ENCODE peak calls at places on chromosome 3, in ten cellular contexts. D is stomach, H is fibroblast of lung, G is epithelial cell of proximal tubule, Y is left lung, Q is breast epithelium, F is coronary artery, N is testis, M is hepatocyte, T is HL-60. B is an unnamed sample.

GRCh38 chr3:148958681-148959080 is 32.7 kb upstream of the GYG1 start:
- DNase-seq in G (no peak), Q (no peak), M (no peak), T (no peak), D (no peak), H (no peak), N (no peak), Y (no peak), F (no peak), B (no peak)

GRCh38 chr3:14598143-14598569 is 53.4 kb upstream of the CCDC174 start:
- DNase-seq in Y (no peak), Q (no peak), H (peak), D (no peak), F (no peak), N (peak), T (no peak), G (no peak), M (peak), B (peak)

GRCh38 chr3:184543848-184544512 is 17.6 kb upstream of the EPHB3 start:
- DNase-seq in D (peak), G (no peak), H (peak), F (peak), N (peak), M (peak), T (peak), Y (no peak), Q (peak), B (peak)

GRCh38 chr3:84772841-84773240 is 185.9 kb upstream of the CADM2 start:
- DNase-seq in F (no peak), H (no peak), D (no peak), G (no peak), N (no peak), Y (no peak), M (no peak), Q (no peak), T (no peak), B (no peak)

GRCh38 chr3:36695769-36696137 is 68.6 kb downstream of the DCLK3 start:
- DNase-seq in F (no peak), M (no peak), H (peak), G (no peak), Y (no peak), D (no peak), T (no peak), N (no peak), Q (no peak), B (no peak)

GRCh38 chr3:196409409-196409808 is 22.8 kb downstream of the UBXN7 start:
- DNase-seq in H (no peak), D (no peak), N (no peak), G (no peak), Q (no peak), M (no peak), T (no peak), F (no peak), Y (no peak), B (no peak)

GRCh38 chr3:66441124-66441523 is 59.7 kb downstream of the LRIG1 start:
- DNase-seq in T (no peak), N (no peak), Y (no peak), G (no peak), H (peak), Q (peak), F (no peak), D (no peak), M (no peak), B (peak)

GRCh38 chr3:141486735-141487418 is at the start of gene RASA2:
- DNase-seq in Q (peak), Y (peak), H (peak), F (peak), D (peak), G (no peak), N (peak), M (peak), T (peak), B (peak)

GRCh38 chr3:13111874-13112520 is 38.8 kb upstream of the IQSEC1 start:
- DNase-seq in N (peak), F (peak), D (peak), Y (peak), G (no peak), H (no peak), M (no peak), T (no peak), Q (no peak), B (peak)

GRCh38 chr3:64913515-64913914 is 225.7 kb upstream of the ADAMTS9 start:
- DNase-seq in Y (no peak), Q (no peak), M (no peak), F (no peak), H (no peak), T (no peak), D (no peak), G (no peak), N (no peak), B (no peak)

GRCh38 chr3:126915015-126915414 is 67.9 kb upstream of the PLXNA1 start:
- DNase-seq in F (no peak), N (no peak), T (no peak), Y (no peak), D (no peak), M (no peak), Q (no peak), G (no peak), H (no peak), B (no peak)

GRCh38 chr3:157174616-157175498 is 14.9 kb upstream of the CCNL1 start:
- DNase-seq in Y (peak), H (peak), D (peak), F (peak), N (peak), M (peak), T (peak), Q (peak), G (peak), B (peak)

GRCh38 chr3:56884387-56884786 is 82.6 kb upstream of the ARHGEF3 start:
- DNase-seq in H (no peak), N (no peak), Y (no peak), Q (no peak), G (no peak), F (no peak), T (no peak), M (no peak), D (no peak), B (no peak)

DNA sequence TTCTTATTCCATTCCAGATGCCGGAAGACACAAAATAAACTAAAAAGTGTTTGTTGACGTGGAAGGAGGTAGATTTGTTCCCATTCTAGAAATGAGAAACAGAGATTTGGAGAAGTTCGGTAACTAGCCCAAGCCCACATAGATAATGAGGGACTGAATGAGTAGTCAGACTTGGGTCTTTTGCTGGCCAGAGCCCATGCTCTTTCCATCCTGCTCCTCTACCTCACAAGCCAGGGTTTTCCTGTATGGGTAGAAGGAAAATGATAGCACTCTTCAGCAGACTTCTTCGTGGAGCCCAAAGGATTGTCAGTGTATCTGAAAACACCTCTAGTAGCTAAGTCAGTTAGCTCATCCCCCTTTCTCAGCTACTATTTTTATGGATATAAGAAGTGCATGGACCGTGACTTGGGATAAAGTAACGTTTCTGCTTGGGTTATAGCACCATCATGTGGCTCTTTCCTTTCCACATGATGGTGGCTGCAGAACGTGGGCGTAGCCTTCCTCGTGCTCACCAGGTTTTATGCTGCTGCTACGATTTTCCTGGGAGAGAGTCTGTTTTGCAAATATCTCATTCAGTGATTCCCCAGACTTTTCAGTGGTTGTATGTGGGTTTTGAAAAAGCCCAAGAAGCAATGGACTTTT is 84.6 kb downstream of the DGKG start:
- DNase-seq in M (peak), Q (peak), N (peak), T (no peak), H (peak), G (no peak), F (peak), Y (no peak), D (no peak), B (peak)
- TF ChIP-seq CTCF in M (peak), Q (peak), N (no peak), T (no peak), H (peak), G (peak), F (no peak), Y (peak), D (no peak), B (peak)

GRCh38 chr3:49133226-49133951 is 539 bp upstream of the LAMB2 start:
- DNase-seq in F (peak), M (peak), N (peak), Y (peak), Q (peak), H (peak), D (peak), T (no peak), G (no peak), B (peak)

GRCh38 chr3:49131040-49131439 is 1.8 kb downstream of the LAMB2 start:
- DNase-seq in N (no peak), M (no peak), Q (no peak), D (no peak), Y (no peak), T (no peak), F (no peak), H (no peak), G (no peak), B (no peak)

GRCh38 chr3:49132073-49132436 is 795 bp downstream of the LAMB2 start:
- DNase-seq in H (no peak), Y (no peak), T (no peak), M (no peak), N (no peak), D (no peak), G (no peak), Q (no peak), F (peak), B (no peak)

GRCh38 chr3:49132437-49133225 is at the start of gene LAMB2:
- DNase-seq in G (no peak), F (peak), T (no peak), N (peak), D (peak), Y (peak), H (peak), M (peak), Q (peak), B (peak)

DNA sequence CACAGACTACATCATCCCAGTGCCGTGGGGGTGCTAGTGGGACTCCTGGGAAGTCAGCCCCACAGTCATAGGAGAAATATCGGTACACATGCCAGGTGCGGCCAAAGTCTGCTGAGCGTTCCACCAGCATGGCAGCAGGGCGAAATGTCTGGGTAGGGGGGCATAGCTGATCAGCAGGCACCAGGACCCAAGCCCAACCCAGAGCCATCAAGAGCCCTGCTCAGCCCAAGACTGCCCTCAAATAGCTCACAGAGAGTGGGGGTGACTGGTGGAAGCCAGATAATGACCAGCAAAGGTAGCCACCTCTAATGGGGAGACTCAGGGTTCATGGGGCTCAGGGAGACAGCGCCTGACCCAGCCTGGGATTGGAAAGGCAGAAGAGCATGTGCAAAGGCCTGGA is 1.3 kb downstream of the LAMB2 start:
- DNase-seq in D (no peak), M (no peak), Y (no peak), G (no peak), F (peak), T (no peak), H (no peak), Q (no peak), N (no peak), B (no peak)
- H3K4me3 ChIP-seq in D (peak), M (peak), Y (peak), G (peak), F (peak), T (no peak), H (peak), Q (peak), N (no peak), B (peak)

DNA sequence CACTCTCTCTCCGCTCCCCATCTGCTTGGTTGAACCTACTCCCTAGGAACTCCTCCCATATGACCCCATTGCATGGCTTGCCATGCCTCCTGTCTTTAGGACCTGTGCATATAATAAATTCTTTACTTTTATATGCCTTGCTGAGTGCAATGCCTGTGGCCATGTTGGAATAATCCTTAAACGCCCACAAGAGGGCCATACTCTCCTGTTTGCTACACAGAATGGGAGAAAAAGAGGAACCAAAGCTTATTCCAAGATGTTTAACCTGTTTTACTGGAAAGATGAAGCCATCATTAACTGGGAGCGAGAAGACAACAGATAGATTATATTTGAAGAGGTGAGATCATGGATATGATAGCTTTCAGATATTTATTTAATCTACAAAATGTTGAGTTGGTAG is 1097.8 kb downstream of the NAALADL2 start:
- DNase-seq in T (no peak), Y (no peak), Q (no peak), N (no peak), D (no peak), F (no peak), G (no peak), H (no peak), M (no peak), B (no peak)
- TF ChIP-seq CTCF in T (no peak), Y (no peak), Q (no peak), N (peak), D (no peak), F (no peak), G (peak), H (no peak), M (peak), B (peak)

GRCh38 chr3:39752751-39753150 is 56.7 kb upstream of the MYRIP start:
- DNase-seq in M (no peak), D (no peak), N (no peak), Y (no peak), Q (no peak), H (no peak), G (no peak), F (no peak), T (no peak), B (no peak)
- H3K4me3 ChIP-seq in M (no peak), D (no peak), N (no peak), Y (no peak), Q (no peak), H (no peak), G (no peak), F (no peak), T (no peak), B (peak)

GRCh38 chr3:170982733-170983132 is 43.8 kb downstream of the SLC2A2 start:
- DNase-seq in N (no peak), M (no peak), Q (no peak), Y (no peak), T (no peak), G (no peak), D (no peak), H (no peak), F (no peak), B (no peak)

GRCh38 chr3:170977911-170978310 is 48.6 kb downstream of the SLC2A2 start:
- DNase-seq in F (no peak), M (no peak), H (no peak), Q (no peak), T (no peak), N (no peak), Y (no peak), G (peak), D (no peak), B (no peak)

GRCh38 chr3:170978335-170978745 is 48.2 kb downstream of the SLC2A2 start:
- DNase-seq in Y (no peak), H (no peak), D (no peak), T (no peak), G (peak), F (no peak), Q (no peak), N (no peak), M (no peak), B (no peak)

GRCh38 chr3:170976190-170976519 is 50.4 kb downstream of the SLC2A2 start:
- DNase-seq in G (no peak), F (no peak), D (no peak), M (no peak), H (no peak), Y (no peak), T (no peak), N (no peak), Q (no peak), B (no peak)

DNA sequence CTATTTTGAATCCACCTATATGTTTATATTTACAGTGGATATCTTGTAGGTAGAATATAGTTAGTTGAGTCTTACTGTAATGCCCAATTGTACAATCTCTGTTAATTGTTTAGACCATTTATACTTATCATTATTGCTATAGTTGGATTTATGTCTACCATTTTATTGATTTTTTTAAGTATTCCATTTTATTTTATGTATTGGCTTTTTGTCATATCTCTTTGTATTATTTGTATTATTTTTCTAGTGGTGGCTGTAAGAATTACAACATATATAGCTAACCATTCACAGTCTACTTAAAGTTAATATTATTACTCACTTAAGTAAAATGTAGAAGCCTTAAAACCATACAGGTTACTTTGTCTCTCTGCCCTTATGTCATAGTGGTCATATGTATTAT is 46.1 kb downstream of the SLC2A2 start:
- DNase-seq in H (no peak), Y (no peak), N (no peak), F (no peak), D (no peak), M (no peak), T (no peak), Q (no peak), G (no peak), B (no peak)
- TF ChIP-seq CTCF in H (no peak), Y (no peak), N (peak), F (no peak), D (no peak), M (no peak), T (no peak), Q (no peak), G (no peak), B (peak)

DNA sequence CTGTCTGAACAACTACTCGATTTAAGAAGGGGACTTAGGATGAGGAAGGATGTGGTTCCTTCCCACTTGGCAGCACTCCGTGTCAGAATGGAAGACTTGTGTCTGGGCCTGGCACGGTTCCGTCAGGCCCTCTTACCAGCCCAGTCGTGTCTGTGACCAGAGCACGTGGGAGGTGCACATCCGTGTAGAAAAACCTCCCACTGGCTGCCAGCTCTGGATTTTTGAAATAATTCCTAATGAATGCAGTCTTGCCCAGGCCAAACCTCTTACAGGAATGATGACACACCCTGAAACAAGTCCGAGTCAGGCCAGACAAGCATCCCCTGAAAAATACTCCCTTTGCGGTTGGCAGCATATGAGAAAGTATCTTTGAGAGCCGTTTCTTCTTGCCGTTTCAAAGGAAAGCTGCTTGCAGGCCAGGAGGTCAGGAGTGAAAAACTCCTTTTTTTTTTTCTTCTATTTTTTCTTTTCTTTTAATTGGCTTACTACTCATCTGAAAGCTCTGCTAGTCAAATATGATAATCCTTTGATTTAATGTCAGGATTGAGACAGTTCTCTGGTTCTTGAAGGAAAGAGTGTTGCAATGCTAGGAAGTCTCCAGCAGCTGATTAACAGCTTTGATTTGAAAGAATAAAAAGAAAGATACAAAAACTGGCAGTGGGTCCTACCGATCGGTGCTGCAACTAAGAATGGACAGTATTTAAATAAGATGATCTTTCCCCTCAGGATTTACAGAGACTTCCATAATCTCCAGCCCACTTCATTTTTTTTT is 19.8 kb downstream of the IL1RAP start:
- DNase-seq in T (no peak), N (peak), M (peak), H (peak), Q (peak), Y (peak), D (no peak), F (peak), G (peak), B (no peak)
- H3K4me3 ChIP-seq in T (no peak), N (no peak), M (no peak), H (peak), Q (no peak), Y (no peak), D (no peak), F (peak), G (no peak), B (no peak)

DNA sequence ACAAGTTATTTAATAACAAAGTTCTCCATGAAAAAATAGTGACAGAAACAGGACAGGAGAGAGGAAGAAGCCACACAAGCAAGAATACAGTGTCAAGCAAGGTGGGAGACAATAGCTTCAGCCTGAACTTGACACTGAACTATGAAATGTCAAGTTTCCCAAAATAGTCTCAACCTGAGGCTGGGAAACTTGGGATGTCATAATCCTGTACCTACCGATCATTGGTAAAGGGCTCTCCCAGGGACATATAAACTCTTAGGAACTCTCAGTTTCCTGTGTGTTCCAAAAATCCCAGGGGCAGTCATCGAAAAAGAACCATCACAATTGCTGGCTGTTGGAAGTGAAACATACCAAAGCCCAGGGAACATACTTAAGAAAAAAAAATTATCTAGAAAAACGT is 211.6 kb downstream of the P3H2 start:
- DNase-seq in G (no peak), F (no peak), Y (no peak), N (no peak), Q (no peak), T (no peak), M (no peak), D (no peak), H (no peak), B (no peak)
- TF ChIP-seq CTCF in G (no peak), F (no peak), Y (no peak), N (no peak), Q (no peak), T (no peak), M (no peak), D (no peak), H (no peak), B (no peak)

DNA sequence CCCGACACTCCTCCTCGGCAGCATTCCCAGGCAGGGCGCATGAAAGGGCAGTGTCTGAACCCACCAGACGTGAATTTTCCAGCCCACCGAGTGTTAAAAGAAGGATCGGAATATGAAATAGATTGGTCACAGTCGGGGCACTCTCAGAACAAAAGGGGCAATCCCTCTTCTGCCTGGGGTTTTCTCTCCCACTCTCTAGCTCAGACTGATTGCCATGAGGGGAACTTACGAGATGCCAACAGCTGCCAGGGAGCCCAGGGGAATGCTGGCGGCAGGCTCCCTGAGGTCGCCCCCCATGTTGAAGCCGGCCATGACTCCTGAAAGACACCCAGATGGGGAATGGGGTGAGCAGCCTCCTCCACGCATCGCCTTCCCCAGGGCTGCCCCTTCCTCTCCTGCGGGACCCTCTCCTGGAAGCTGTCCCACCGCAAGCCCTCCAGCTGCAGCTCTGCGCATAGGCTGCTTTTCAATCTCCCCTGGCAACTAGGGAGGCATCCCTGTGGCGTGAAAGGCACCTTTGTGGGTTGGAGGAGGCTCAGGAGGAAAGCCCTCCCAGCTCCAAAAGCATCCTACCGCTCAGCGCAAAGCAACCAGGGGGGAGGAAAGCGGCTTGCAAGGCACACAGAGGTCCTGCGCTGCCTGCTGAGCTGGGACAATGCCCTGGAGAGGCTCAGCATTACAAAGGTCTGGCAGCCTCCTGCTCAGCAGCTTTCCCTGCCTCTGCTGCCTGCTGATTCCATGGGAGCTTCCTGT is 64.7 kb upstream of the HEG1 start:
- DNase-seq in T (no peak), Q (no peak), F (no peak), M (no peak), H (no peak), D (no peak), Y (no peak), N (peak), G (no peak), B (peak)
- H3K4me3 ChIP-seq in T (no peak), Q (peak), F (peak), M (no peak), H (no peak), D (peak), Y (no peak), N (no peak), G (no peak), B (peak)